ENCODE peak calls at places on chromosomes 3 and 15, in ten cellular contexts. Q is transverse colon, P is GM23338, L is suprapubic skin, R is esophagus muscularis mucosa, J is GM12891, G is HCT116, Y is breast epithelium, I is Panc1, N is stomach. V is an unnamed sample.
A peak's percentile ranks its signal among the peaks of the same experiment; 100 is the strongest.

GRCh38 chr3:156633335-156633734 is 41.1 kb upstream of the TIPARP start:
- DNase-seq in Q (no peak), P (no peak), L (no peak), R (no peak), J (no peak), G (no peak), Y (no peak), I (no peak), N (no peak), V (no peak)

GRCh38 chr3:42640771-42641370 is 12.6 kb upstream of the ZBTB47 start:
- DNase-seq in Q (no peak), P (no peak), L (no peak), R (no peak), J (no peak), G (no peak), Y (no peak), I (no peak), N (no peak), V (no peak)

GRCh38 chr3:42394579-42395288 is 15.7 kb downstream of the LYZL4 start:
- DNase-seq in Q (no peak), P (no peak), L (no peak), R (no peak), J (no peak), G (no peak), Y (no peak), I (no peak), N (no peak), V (no peak)

GRCh38 chr15:39704684-39705083 is 78.0 kb downstream of the FSIP1 start:
- DNase-seq in Q (no peak), P (peak; percentile 39), L (no peak), R (no peak), J (no peak), G (no peak), Y (no peak), I (no peak), N (no peak), V (no peak)

GRCh38 chr3:129493206-129493605 is 35.2 kb upstream of the RHO start:
- DNase-seq in Q (no peak), P (no peak), L (no peak), R (no peak), J (no peak), G (no peak), Y (no peak), I (no peak), N (no peak), V (no peak)

GRCh38 chr15:84883433-84883832 is 1.0 kb upstream of the SLC28A1 start:
- DNase-seq in Q (no peak), P (no peak), L (no peak), R (no peak), J (no peak), G (no peak), Y (no peak), I (no peak), N (no peak), V (no peak)

GRCh38 chr3:39267631-39268553 is 11.9 kb downstream of the CX3CR1 start:
- DNase-seq in Q (no peak), P (no peak), L (no peak), R (no peak), J (no peak), G (no peak), Y (no peak), I (no peak), N (no peak), V (no peak)

GRCh38 chr3:127491909-127492308 is 98.6 kb downstream of the TPRA1 start:
- DNase-seq in Q (no peak), P (no peak), L (peak; percentile 59), R (peak; percentile 81), J (no peak), G (no peak), Y (no peak), I (no peak), N (no peak), V (peak; percentile 3)

GRCh38 chr3:194928183-194928736 is 242.6 kb downstream of the FAM43A start:
- DNase-seq in Q (no peak), P (no peak), L (no peak), R (peak; percentile 57), J (no peak), G (no peak), Y (no peak), I (no peak), N (no peak), V (no peak)

GRCh38 chr15:99426431-99427105 is 139.2 kb upstream of the MEF2A start:
- DNase-seq in Q (peak; percentile 52), P (no peak), L (peak; percentile 73), R (no peak), J (no peak), G (no peak), Y (peak; percentile 30), I (no peak), N (no peak), V (no peak)

GRCh38 chr15:99425666-99426301 is 140.0 kb upstream of the MEF2A start:
- DNase-seq in Q (peak; percentile 11), P (no peak), L (peak; percentile 72), R (no peak), J (no peak), G (no peak), Y (no peak), I (no peak), N (peak; percentile 38), V (no peak)

GRCh38 chr15:99423186-99424130 is 142.3 kb upstream of the MEF2A start:
- DNase-seq in Q (no peak), P (no peak), L (peak; percentile 65), R (no peak), J (no peak), G (no peak), Y (no peak), I (no peak), N (no peak), V (no peak)

GRCh38 chr15:99424131-99424571 is 141.6 kb upstream of the MEF2A start:
- DNase-seq in Q (no peak), P (no peak), L (peak; percentile 72), R (no peak), J (no peak), G (no peak), Y (no peak), I (no peak), N (no peak), V (no peak)

DNA sequence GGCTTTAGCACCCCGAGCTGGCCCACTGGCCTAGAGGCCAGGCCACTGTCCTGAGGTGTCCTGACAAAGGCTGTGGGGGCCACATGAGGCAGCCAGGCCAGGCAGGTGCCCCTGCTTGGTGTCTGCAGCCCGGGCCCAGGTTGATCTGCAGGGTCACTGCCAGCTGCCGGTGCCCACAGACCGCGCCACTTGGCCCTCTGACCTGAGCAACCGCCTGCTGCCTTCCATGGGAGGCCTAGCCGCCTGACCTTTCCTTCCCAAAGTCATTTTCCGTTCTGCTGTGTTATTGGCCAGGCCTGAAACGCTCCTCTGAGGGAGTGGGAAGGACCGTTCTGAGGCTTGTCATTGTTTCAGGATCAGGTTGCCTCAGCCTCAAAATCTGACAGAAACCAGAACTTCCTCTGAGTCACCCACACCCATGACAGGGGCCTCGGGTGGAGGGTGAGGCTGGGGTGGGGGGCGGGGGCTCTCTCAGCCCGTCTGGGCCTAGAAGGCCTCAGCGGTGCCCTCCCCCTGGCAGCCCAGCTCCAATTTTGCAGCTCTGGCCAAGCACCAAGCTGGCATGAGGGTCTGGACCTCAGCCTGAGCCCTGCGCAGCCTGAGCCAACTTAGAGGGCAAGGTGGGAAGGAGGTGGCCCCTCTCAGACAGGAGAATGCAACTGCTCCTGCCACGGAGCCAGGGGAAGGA is 140.7 kb upstream of the MEF2A start:
- DNase-seq in Q (no peak), P (no peak), L (peak; percentile 76), R (no peak), J (peak; percentile 57), G (no peak), Y (no peak), I (no peak), N (no peak), V (no peak)
- TF ChIP-seq POLR2AphosphoS5 in Q (peak; percentile 34), P (no peak), L (peak; percentile 31), R (peak; percentile 68), J (no peak), G (no peak), Y (no peak), I (no peak), N (no peak), V (no peak)

GRCh38 chr15:31347067-31347975 is 20.7 kb downstream of the KLF13 start:
- DNase-seq in Q (no peak), P (no peak), L (no peak), R (no peak), J (no peak), G (no peak), Y (no peak), I (no peak), N (no peak), V (no peak)
- TF ChIP-seq POLR2AphosphoS5 in Q (no peak), P (no peak), L (no peak), R (no peak), J (no peak), G (no peak), Y (no peak), I (no peak), N (no peak), V (no peak)

DNA sequence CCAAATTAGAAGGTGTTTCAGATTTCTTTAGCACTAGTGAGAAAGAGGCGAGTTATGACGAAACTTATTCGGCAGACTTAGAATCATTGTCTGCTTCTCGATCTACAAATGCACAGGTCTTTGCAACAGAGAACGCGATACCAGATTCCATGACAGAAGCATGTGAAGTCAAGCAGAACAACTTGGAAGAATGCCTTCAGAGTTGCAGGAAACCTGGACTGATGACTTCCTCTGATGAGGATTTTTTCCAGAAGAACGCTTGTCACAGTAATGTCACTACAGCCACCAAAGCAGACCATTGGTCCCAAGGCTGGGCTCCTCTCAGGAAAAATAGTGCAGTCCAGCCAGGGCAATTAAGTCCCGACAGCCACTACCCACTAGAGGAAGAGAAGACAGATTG is 50.6 kb downstream of the CDAN1 start:
- DNase-seq in Q (no peak), P (no peak), L (no peak), R (no peak), J (no peak), G (no peak), Y (no peak), I (no peak), N (no peak), V (no peak)
- TF ChIP-seq POLR2AphosphoS5 in Q (no peak), P (no peak), L (no peak), R (no peak), J (no peak), G (no peak), Y (no peak), I (no peak), N (no peak), V (no peak)

GRCh38 chr3:186939536-186939935 is 9.2 kb downstream of the ST6GAL1 start:
- DNase-seq in Q (no peak), P (no peak), L (no peak), R (no peak), J (no peak), G (no peak), Y (no peak), I (no peak), N (no peak), V (no peak)

GRCh38 chr3:186935133-186935532 is 4.8 kb downstream of the ST6GAL1 start:
- DNase-seq in Q (no peak), P (no peak), L (no peak), R (no peak), J (no peak), G (no peak), Y (no peak), I (no peak), N (no peak), V (no peak)

GRCh38 chr3:186933801-186934200 is 3.5 kb downstream of the ST6GAL1 start:
- DNase-seq in Q (no peak), P (no peak), L (no peak), R (no peak), J (no peak), G (no peak), Y (no peak), I (no peak), N (no peak), V (no peak)

GRCh38 chr3:186938716-186939115 is 8.4 kb downstream of the ST6GAL1 start:
- DNase-seq in Q (no peak), P (no peak), L (no peak), R (no peak), J (no peak), G (no peak), Y (no peak), I (no peak), N (no peak), V (no peak)

GRCh38 chr3:186937017-186937875 is 6.9 kb downstream of the ST6GAL1 start:
- DNase-seq in Q (no peak), P (no peak), L (no peak), R (no peak), J (no peak), G (no peak), Y (no peak), I (no peak), N (no peak), V (no peak)
- TF ChIP-seq POLR2AphosphoS5 in Q (no peak), P (no peak), L (no peak), R (no peak), J (no peak), G (no peak), Y (no peak), I (no peak), N (no peak), V (no peak)

V was measured in prostate gland.